ENCODE peak calls at places on chromosomes 5 and 9, in nine cellular contexts. S is fibroblast of the aortic adventitia, J is tibial artery, T is HFFc6, Y is endothelial cell of umbilical vein, D is MCF 10A, K is Calu3, G is astrocyte, B is dorsolateral prefrontal cortex. E is an unnamed sample.

GRCh38 chr9:81431662-81432061 is 257.7 kb downstream of the TLE1 start:
- DNase-seq in S (peak), J (no peak), T (peak), Y (peak), D (no peak), K (no peak), G (peak), B (no peak), E (no peak)

GRCh38 chr5:179304466-179304865 is 40.8 kb downstream of the ADAMTS2 start:
- DNase-seq in S (peak), J (no peak), T (peak), Y (no peak), D (peak), K (no peak), G (peak), B (no peak), E (no peak)

GRCh38 chr5:11854926-11855325 is 49.3 kb downstream of the CTNND2 start:
- DNase-seq in S (no peak), J (no peak), T (no peak), Y (no peak), D (no peak), K (no peak), G (no peak), B (no peak), E (no peak)

GRCh38 chr5:171882118-171882517 is 96.5 kb downstream of the SMIM23 start:
- DNase-seq in S (no peak), J (no peak), T (no peak), Y (no peak), D (no peak), K (no peak), G (no peak), B (no peak), E (no peak)

GRCh38 chr5:75052461-75053285 is at the start of gene GCNT4:
- DNase-seq in S (peak), J (peak), T (peak), Y (peak), D (peak), K (peak), G (peak), B (no peak), E (peak)

GRCh38 chr9:89368550-89368949 is 50.2 kb downstream of the SECISBP2 start:
- DNase-seq in S (no peak), J (no peak), T (no peak), Y (no peak), D (no peak), K (no peak), G (no peak), B (no peak), E (no peak)

GRCh38 chr5:174344335-174344734 is 298.8 kb downstream of the NSG2 start:
- DNase-seq in S (no peak), J (no peak), T (no peak), Y (no peak), D (no peak), K (peak), G (no peak), B (no peak), E (no peak)

GRCh38 chr5:147396070-147396469 is 113.8 kb downstream of the DPYSL3 start:
- DNase-seq in S (no peak), J (peak), T (no peak), Y (no peak), D (no peak), K (no peak), G (no peak), B (no peak), E (no peak)

GRCh38 chr9:125296843-125297372 is 35.3 kb downstream of the GAPVD1 start:
- DNase-seq in S (no peak), J (no peak), T (no peak), Y (no peak), D (no peak), K (peak), G (peak), B (no peak), E (no peak)

GRCh38 chr5:103866169-103866568 is 303.6 kb upstream of the NUDT12 start:
- DNase-seq in S (peak), J (no peak), T (no peak), Y (no peak), D (no peak), K (no peak), G (no peak), B (no peak), E (no peak)

GRCh38 chr9:86733929-86734328 is 213.4 kb downstream of the GAS1 start:
- DNase-seq in S (peak), J (peak), T (no peak), Y (no peak), D (no peak), K (no peak), G (no peak), B (no peak), E (no peak)

GRCh38 chr5:136424835-136425694 is 59.7 kb upstream of the TRPC7 start:
- DNase-seq in S (peak), J (peak), T (peak), Y (peak), D (peak), K (peak), G (peak), B (peak), E (peak)

GRCh38 chr5:139649082-139649991 is 1.2 kb downstream of the CXXC5 start:
- DNase-seq in S (no peak), J (no peak), T (no peak), Y (no peak), D (no peak), K (no peak), G (no peak), B (no peak), E (no peak)

GRCh38 chr5:121748690-121749089 is 103.0 kb upstream of the FTMT start:
- DNase-seq in S (no peak), J (no peak), T (no peak), Y (no peak), D (no peak), K (no peak), G (no peak), B (no peak), E (no peak)

GRCh38 chr9:14633148-14633547 is 60.1 kb downstream of the ZDHHC21 start:
- DNase-seq in S (no peak), J (no peak), T (no peak), Y (no peak), D (no peak), K (no peak), G (no peak), B (no peak), E (no peak)

GRCh38 chr5:117177302-117177701 is 602.7 kb upstream of the SEMA6A start:
- DNase-seq in S (no peak), J (no peak), T (no peak), Y (no peak), D (no peak), K (no peak), G (no peak), B (no peak), E (no peak)

GRCh38 chr9:105405514-105406131 is 42.2 kb upstream of the FSD1L start:
- DNase-seq in S (no peak), J (no peak), T (peak), Y (peak), D (no peak), K (no peak), G (peak), B (no peak), E (no peak)

GRCh38 chr5:111454198-111454606 is 58.1 kb downstream of the STARD4 start:
- DNase-seq in S (peak), J (no peak), T (peak), Y (no peak), D (no peak), K (no peak), G (peak), B (no peak), E (peak)

GRCh38 chr5:178291161-178291561 is 58.6 kb upstream of the PHYKPL start:
- DNase-seq in S (no peak), J (peak), T (no peak), Y (no peak), D (no peak), K (no peak), G (no peak), B (no peak), E (no peak)

GRCh38 chr9:125594211-125594610 is 112.8 kb downstream of the MAPKAP1 start:
- DNase-seq in S (no peak), J (no peak), T (no peak), Y (no peak), D (no peak), K (no peak), G (no peak), B (no peak), E (no peak)

DNA sequence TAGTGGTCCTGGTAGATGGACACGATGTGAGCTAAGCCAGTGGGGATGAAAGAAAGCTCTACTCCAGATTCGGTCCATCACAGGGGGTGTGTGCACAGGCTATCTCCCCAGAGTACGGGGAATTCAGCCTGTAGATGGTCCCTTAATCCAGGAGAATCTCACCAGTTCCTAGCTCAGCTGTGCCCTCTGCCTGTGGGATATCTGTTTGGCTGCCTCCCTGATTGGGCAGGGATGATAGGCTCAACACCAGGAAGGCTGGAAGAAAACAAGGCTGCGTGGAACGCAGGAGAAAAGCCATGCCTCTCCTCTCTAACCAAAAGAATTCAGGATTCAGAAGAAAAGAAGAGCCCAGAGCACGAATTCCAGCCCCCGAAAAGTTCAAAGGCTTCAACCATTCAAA is 40.9 kb downstream of the VLDLR start:
- DNase-seq in S (no peak), J (no peak), T (peak), Y (no peak), D (peak), K (peak), G (no peak), B (peak), E (peak)
- TF ChIP-seq CTCF in S (no peak), J (no peak), T (peak), Y (no peak), D (peak), K (no peak), G (no peak), B (peak), E (peak)

GRCh38 chr5:81854915-81855314 is 104.0 kb upstream of the SSBP2 start:
- DNase-seq in S (peak), J (no peak), T (no peak), Y (no peak), D (peak), K (no peak), G (no peak), B (no peak), E (peak)

GRCh38 chr5:81853005-81853357 is 102.1 kb upstream of the SSBP2 start:
- DNase-seq in S (no peak), J (no peak), T (no peak), Y (no peak), D (no peak), K (no peak), G (no peak), B (no peak), E (no peak)

GRCh38 chr5:81855576-81855975 is 104.7 kb upstream of the SSBP2 start:
- DNase-seq in S (peak), J (no peak), T (no peak), Y (no peak), D (no peak), K (no peak), G (no peak), B (no peak), E (peak)

GRCh38 chr5:81854485-81854884 is 103.6 kb upstream of the SSBP2 start:
- DNase-seq in S (no peak), J (no peak), T (no peak), Y (no peak), D (no peak), K (no peak), G (no peak), B (no peak), E (no peak)

GRCh38 chr5:81856948-81857928 is 106.3 kb upstream of the SSBP2 start:
- DNase-seq in S (no peak), J (peak), T (no peak), Y (peak), D (peak), K (peak), G (no peak), B (peak), E (peak)
- TF ChIP-seq CTCF in S (peak), J (peak), T (peak), Y (no peak), D (peak), K (no peak), G (no peak), B (peak), E (peak)

GRCh38 chr5:34656001-34656699 is at the start of gene RAI14:
- DNase-seq in S (peak), J (peak), T (peak), Y (peak), D (peak), K (peak), G (peak), B (peak), E (peak)
- TF ChIP-seq CTCF in S (no peak), J (no peak), T (peak), Y (peak), D (no peak), K (no peak), G (no peak), B (no peak), E (no peak)

GRCh38 chr5:132008163-132008473 is 3.3 kb downstream of the ACSL6 start:
- DNase-seq in S (no peak), J (peak), T (no peak), Y (no peak), D (peak), K (no peak), G (no peak), B (no peak), E (peak)
- TF ChIP-seq CTCF in S (no peak), J (no peak), T (peak), Y (no peak), D (no peak), K (no peak), G (no peak), B (no peak), E (no peak)